ENCODE peak calls at places on chromosome 19, in six cellular contexts. K is H9, R is H1, S is trophoblast cell, T is neuronal stem cell, L is mesenchymal stem cell. J is an unnamed sample.

GRCh38 chr19:45306522-45307027 is 16.1 kb downstream of the CKM start:
- DNase-seq in K (peak), L (no peak), T (no peak), S (no peak), R (no peak), J (no peak)

GRCh38 chr19:1815605-1816529 is 3.8 kb upstream of the ATP8B3 start:
- DNase-seq in T (no peak), S (no peak), R (no peak), K (no peak), L (no peak), J (no peak)

GRCh38 chr19:41218615-41219507 is at the start of gene AXL:
- DNase-seq in K (peak), T (peak), R (peak), L (peak), S (no peak), J (peak)

GRCh38 chr19:17073869-17074627 is 1.2 kb downstream of the HAUS8 start:
- DNase-seq in K (peak), T (no peak), S (peak), R (no peak), L (peak), J (peak)

GRCh38 chr19:31070126-31070525 is 279.1 kb downstream of the TSHZ3 start:
- DNase-seq in L (peak), R (no peak), T (no peak), K (no peak), S (no peak), J (peak)

GRCh38 chr19:55165952-55166529 is 372 bp downstream of the DNAAF3 start:
- DNase-seq in T (peak), R (no peak), S (peak), L (peak), K (peak), J (peak)

GRCh38 chr19:2494447-2495129 is 18.7 kb downstream of the GADD45B start:
- DNase-seq in L (peak), R (no peak), K (no peak), S (peak), T (no peak), J (peak)

GRCh38 chr19:49808762-49809154 is 4.3 kb downstream of the FUZ start:
- DNase-seq in L (peak), R (peak), S (peak), K (peak), T (peak), J (peak)

GRCh38 chr19:18173572-18174294 is at the start of gene IFI30:
- DNase-seq in K (peak), L (peak), R (no peak), T (no peak), S (peak), J (no peak)

GRCh38 chr19:30666301-30666803 is 294.2 kb downstream of the ZNF536 start:
- DNase-seq in S (peak), T (peak), R (no peak), K (peak), L (peak), J (peak)

DNA sequence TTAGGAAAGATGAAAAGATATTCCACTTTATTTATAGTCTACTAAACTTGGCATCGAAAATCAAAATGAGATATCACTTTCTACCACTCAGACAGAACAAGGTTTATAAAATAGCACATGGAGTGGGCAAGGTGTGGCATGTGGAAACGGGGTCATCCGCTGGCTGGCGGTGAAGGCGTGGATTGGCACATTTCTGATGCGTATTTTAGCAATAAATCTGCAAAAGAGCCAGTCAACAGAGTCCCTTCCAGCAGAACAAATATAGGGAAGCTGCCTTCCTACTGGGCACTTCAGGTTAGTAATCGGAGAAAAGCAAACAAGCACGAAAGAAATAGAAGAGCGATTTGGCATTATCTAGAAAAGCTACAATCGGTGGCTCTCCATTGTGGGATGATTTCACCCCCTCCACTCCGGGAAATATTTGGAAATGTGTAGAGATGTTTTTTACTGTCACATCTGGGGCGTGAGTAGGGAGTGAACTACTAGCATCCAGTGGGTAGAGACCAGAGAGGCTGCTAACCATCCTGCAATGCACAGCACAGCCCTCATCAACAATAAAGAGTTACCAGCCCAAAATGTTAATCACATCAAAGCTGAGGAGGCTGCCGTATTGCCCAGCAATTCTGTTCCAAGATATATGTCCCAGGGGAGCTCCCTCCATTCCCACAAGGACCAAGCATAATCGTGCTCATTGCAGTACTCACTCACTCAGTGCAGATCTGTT is 116.1 kb upstream of the PEG3 start:
- DNase-seq in K (no peak), L (no peak), R (no peak), T (no peak), S (no peak), J (no peak)
- H4K91ac ChIP-seq in K (no peak), L (no peak), R (no peak), T (no peak), S (no peak), J (no peak)

GRCh38 chr19:8212212-8212611 is 3.0 kb downstream of the CERS4 start:
- DNase-seq in K (no peak), S (no peak), R (no peak), L (no peak), T (no peak), J (no peak)
- H4K91ac ChIP-seq in K (no peak), S (no peak), R (no peak), L (no peak), T (no peak), J (no peak)

DNA sequence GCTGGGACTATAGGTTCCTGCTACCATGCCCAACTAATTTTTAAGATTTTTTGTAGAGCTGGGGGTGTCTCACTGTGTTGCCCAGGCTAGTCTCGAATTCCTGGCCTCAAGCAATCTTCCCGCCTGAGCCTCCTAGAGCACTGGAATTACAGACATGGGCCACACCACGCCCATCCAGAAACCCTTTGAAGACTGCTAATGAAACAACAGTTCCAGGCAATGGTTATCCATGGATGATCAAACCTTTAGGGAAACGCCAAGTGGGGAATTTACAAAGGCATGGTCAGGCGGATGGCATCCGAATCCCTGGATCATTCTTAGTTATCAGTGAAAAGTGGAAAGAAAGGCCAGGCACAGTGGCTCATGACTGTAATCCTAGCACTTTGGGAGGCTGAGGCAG is 16.9 kb upstream of the DNMT1 start:
- DNase-seq in L (no peak), S (peak), K (no peak), R (no peak), T (no peak), J (no peak)
- H4K91ac ChIP-seq in L (no peak), S (no peak), K (no peak), R (no peak), T (no peak), J (no peak)

GRCh38 chr19:5235458-5236219 is 105.0 kb downstream of the PTPRS start:
- DNase-seq in L (no peak), T (no peak), S (no peak), K (no peak), R (no peak), J (no peak)
- H4K91ac ChIP-seq in L (no peak), T (no peak), S (no peak), K (no peak), R (no peak), J (no peak)

GRCh38 chr19:48341006-48341405 is 15.7 kb downstream of the EMP3 start:
- DNase-seq in T (no peak), L (no peak), K (no peak), R (no peak), S (no peak), J (peak)

GRCh38 chr19:48342414-48342738 is 17.0 kb downstream of the EMP3 start:
- DNase-seq in K (no peak), T (no peak), R (no peak), L (no peak), S (peak), J (no peak)

GRCh38 chr19:48341515-48342413 is 16.4 kb downstream of the EMP3 start:
- DNase-seq in L (no peak), K (no peak), S (no peak), T (no peak), R (no peak), J (no peak)

GRCh38 chr19:48338802-48339660 is 13.7 kb downstream of the EMP3 start:
- DNase-seq in L (no peak), R (no peak), S (peak), T (no peak), K (no peak), J (no peak)

GRCh38 chr19:48338253-48338755 is 13.0 kb downstream of the EMP3 start:
- DNase-seq in L (no peak), T (no peak), K (no peak), S (no peak), R (no peak), J (no peak)
- H4K91ac ChIP-seq in L (no peak), T (no peak), K (no peak), S (no peak), R (no peak), J (no peak)

J was measured in IMR-90.